ENCODE peak calls at places on chromosomes 16 and 17, in six cellular contexts. I is KG1, R is tibial nerve, Q is RPMI8226, N is AG08396, D is HEK293T. P is an unnamed sample.

GRCh38 chr16:13839577-13839976 is 80.4 kb upstream of the ERCC4 start:
- DNase-seq in I (no peak), R (no peak), Q (no peak), N (no peak), D (no peak), P (no peak)

GRCh38 chr16:1543085-1543896 is 9.8 kb downstream of the TMEM204 start:
- DNase-seq in I (peak; percentile 65), R (no peak), Q (peak; percentile 51), N (peak; percentile 51), D (peak; percentile 56), P (no peak)

GRCh38 chr16:26667271-26667703 is 399.4 kb upstream of the C16orf82 start:
- DNase-seq in I (no peak), R (no peak), Q (no peak), N (no peak), D (no peak), P (no peak)

GRCh38 chr17:30124273-30124796 is 7.7 kb downstream of the NSRP1 start:
- DNase-seq in I (no peak), R (no peak), Q (no peak), N (no peak), D (no peak), P (no peak)

GRCh38 chr17:13825526-13826040 is 223.9 kb upstream of the HS3ST3A1 start:
- DNase-seq in I (no peak), R (no peak), Q (no peak), N (no peak), D (no peak), P (no peak)

GRCh38 chr17:75128694-75129505 is 2.6 kb downstream of the NT5C start:
- DNase-seq in I (no peak), R (no peak), Q (no peak), N (no peak), D (no peak), P (no peak)

GRCh38 chr17:37527249-37527851 is 37.7 kb downstream of the DUSP14 start:
- DNase-seq in I (no peak), R (no peak), Q (peak; percentile 44), N (peak; percentile 51), D (peak; percentile 45), P (peak; percentile 42)

GRCh38 chr16:57445510-57445909 is 1.7 kb downstream of the CIAPIN1 start:
- DNase-seq in I (no peak), R (no peak), Q (no peak), N (no peak), D (no peak), P (no peak)

GRCh38 chr17:2547176-2547575 is 35.5 kb upstream of the METTL16 start:
- DNase-seq in I (no peak), R (no peak), Q (no peak), N (peak; percentile 40), D (no peak), P (no peak)

GRCh38 chr17:5499790-5500189 is 13.4 kb downstream of the MIS12 start:
- DNase-seq in I (no peak), R (no peak), Q (no peak), N (peak; percentile 30), D (no peak), P (no peak)

GRCh38 chr16:54591816-54592246 is 305.2 kb upstream of the IRX3 start:
- DNase-seq in I (no peak), R (no peak), Q (no peak), N (no peak), D (peak; percentile 27), P (no peak)

GRCh38 chr17:44353656-44354331 is 8.7 kb downstream of the GRN start:
- DNase-seq in I (no peak), R (no peak), Q (peak; percentile 44), N (no peak), D (no peak), P (no peak)

GRCh38 chr17:4329838-4330237 is 36.6 kb downstream of the UBE2G1 start:
- DNase-seq in I (no peak), R (no peak), Q (no peak), N (peak; percentile 64), D (peak; percentile 37), P (no peak)

GRCh38 chr16:4880006-4880580 is 32.8 kb downstream of the UBN1 start:
- DNase-seq in I (no peak), R (no peak), Q (no peak), N (no peak), D (no peak), P (no peak)